ENCODE peak calls at places on chromosomes 3 and 15, in five cellular contexts. L is adrenal gland, K is sigmoid colon, G is uterus, H is gastrocnemius medialis. E is an unnamed sample.

GRCh38 chr3:142886938-142887337 is 1.9 kb downstream of the PCOLCE2 start:
- DNase-seq in L (no peak), K (no peak), G (no peak), H (no peak), E (no peak)

GRCh38 chr15:67911727-67912126 is 71.9 kb upstream of the RNU6-1 start:
- DNase-seq in L (no peak), K (no peak), G (no peak), H (no peak), E (no peak)

GRCh38 chr3:101179637-101180036 is 140.7 kb downstream of the IMPG2 start:
- DNase-seq in L (no peak), K (no peak), G (no peak), H (no peak), E (no peak)

GRCh38 chr15:57522148-57522547 is 69.6 kb upstream of the MYZAP start:
- DNase-seq in L (no peak), K (no peak), G (no peak), H (no peak), E (no peak)

GRCh38 chr15:56806147-56806536 is 72.8 kb upstream of the ZNF280D start:
- DNase-seq in L (no peak), K (no peak), G (no peak), H (no peak), E (no peak)

GRCh38 chr3:59256233-59256632 is 206.4 kb upstream of the CFAP20DC start:
- DNase-seq in L (no peak), K (no peak), G (no peak), H (no peak), E (no peak)

GRCh38 chr15:65096481-65097385 is 18.3 kb downstream of the UBAP1L start:
- DNase-seq in L (no peak), K (no peak), G (no peak), H (no peak), E (no peak)

GRCh38 chr15:56608140-56608778 is 125.0 kb downstream of the ZNF280D start:
- DNase-seq in L (no peak), K (no peak), G (no peak), H (no peak), E (no peak)

GRCh38 chr15:44102675-44103254 is 92.3 kb downstream of the FRMD5 start:
- DNase-seq in L (peak), K (no peak), G (no peak), H (no peak), E (peak)

GRCh38 chr3:69500604-69501003 is 114.7 kb upstream of the FRMD4B start:
- DNase-seq in L (peak), K (no peak), G (no peak), H (peak), E (peak)

GRCh38 chr3:79361748-79362378 is 405.9 kb downstream of the ROBO1 start:
- DNase-seq in L (no peak), K (no peak), G (no peak), H (no peak), E (no peak)

GRCh38 chr3:110436209-110436608 is 635.4 kb upstream of the NECTIN3 start:
- DNase-seq in L (no peak), K (no peak), G (no peak), H (no peak), E (no peak)

GRCh38 chr15:84598250-84598649 is 2.6 kb upstream of the ZSCAN2 start:
- DNase-seq in L (no peak), K (no peak), G (peak), H (no peak), E (no peak)

GRCh38 chr3:54951405-54951804 is 23.5 kb upstream of the LRTM1 start:
- DNase-seq in L (peak), K (peak), G (peak), H (peak), E (peak)

GRCh38 chr3:53217175-53217574 is 38.6 kb downstream of the TKT start:
- DNase-seq in L (no peak), K (no peak), G (no peak), H (no peak), E (no peak)

GRCh38 chr15:68054658-68055223 is 626 bp downstream of the PIAS1 start:
- DNase-seq in L (peak), K (peak), G (peak), H (peak), E (peak)

GRCh38 chr3:56314842-56315241 is 153.4 kb downstream of the ERC2 start:
- DNase-seq in L (no peak), K (no peak), G (no peak), H (no peak), E (no peak)

GRCh38 chr3:183478501-183478900 is 50.1 kb upstream of the MCF2L2 start:
- DNase-seq in L (no peak), K (no peak), G (no peak), H (no peak), E (no peak)

GRCh38 chr15:68464451-68465090 is 32.6 kb upstream of the ITGA11 start:
- DNase-seq in L (no peak), K (no peak), G (no peak), H (no peak), E (no peak)

GRCh38 chr3:112979244-112979832 is 4.4 kb upstream of the CD200R1 start:
- DNase-seq in L (no peak), K (no peak), G (no peak), H (no peak), E (no peak)

GRCh38 chr3:129599607-129600006 is 6.9 kb downstream of the PLXND1 start:
- DNase-seq in L (peak), K (peak), G (peak), H (no peak), E (no peak)

GRCh38 chr3:122793568-122794416 is at the start of gene HSPBAP1:
- DNase-seq in L (peak), K (peak), G (peak), H (peak), E (peak)

GRCh38 chr15:40510201-40510600 is 39.4 kb downstream of the CHST14 start:
- DNase-seq in L (no peak), K (no peak), G (no peak), H (no peak), E (no peak)
- TF ChIP-seq POLR2A in L (no peak), K (no peak), G (no peak), H (no peak), E (no peak)

DNA sequence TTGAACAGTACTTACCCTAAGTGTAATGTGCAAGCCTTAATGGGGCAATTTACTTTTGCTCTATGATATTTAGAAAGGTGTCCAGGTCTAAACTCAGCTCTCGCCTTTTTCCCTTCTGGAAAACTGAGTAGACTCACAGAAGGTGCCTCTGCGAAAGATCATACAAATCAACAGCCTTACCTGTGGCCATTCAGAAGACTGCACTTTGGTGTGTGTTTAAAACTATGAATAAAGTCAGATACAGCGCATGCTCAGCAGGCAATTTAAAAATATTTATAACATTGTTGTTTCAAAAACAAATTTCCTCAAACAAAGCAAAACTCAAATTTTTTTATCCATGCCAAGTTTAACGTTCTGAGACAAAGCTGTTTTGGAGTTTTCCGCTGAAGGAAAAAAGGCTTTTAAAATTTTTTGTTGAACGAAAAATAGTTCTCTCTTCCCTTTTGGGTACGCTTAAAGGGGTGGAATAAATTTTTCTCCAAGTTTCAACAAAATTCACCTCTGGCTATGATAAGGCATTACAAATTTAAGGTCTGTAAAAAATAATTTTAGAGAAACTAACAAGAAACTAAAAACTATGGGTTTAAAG is 156.3 kb downstream of the TIGIT start:
- DNase-seq in L (no peak), K (no peak), G (no peak), H (no peak), E (no peak)
- TF ChIP-seq POLR2A in L (no peak), K (no peak), G (no peak), H (no peak), E (no peak)

GRCh38 chr15:51333571-51333970 is 4.8 kb downstream of the CYP19A1 start:
- DNase-seq in L (no peak), K (no peak), G (no peak), H (no peak), E (no peak)

GRCh38 chr15:51335538-51335961 is 2.8 kb downstream of the CYP19A1 start:
- DNase-seq in L (no peak), K (no peak), G (no peak), H (no peak), E (no peak)

GRCh38 chr15:51332211-51333147 is 5.9 kb downstream of the CYP19A1 start:
- DNase-seq in L (no peak), K (no peak), G (no peak), H (no peak), E (no peak)

GRCh38 chr15:51335087-51335486 is 3.3 kb downstream of the CYP19A1 start:
- DNase-seq in L (no peak), K (no peak), G (no peak), H (no peak), E (no peak)

GRCh38 chr15:51334011-51334426 is 4.4 kb downstream of the CYP19A1 start:
- DNase-seq in L (no peak), K (no peak), G (no peak), H (no peak), E (no peak)
- TF ChIP-seq POLR2A in L (no peak), K (no peak), G (no peak), H (no peak), E (no peak)

GRCh38 chr3:42114130-42114529 is 23.0 kb downstream of the TRAK1 start:
- DNase-seq in L (no peak), K (no peak), G (no peak), H (no peak), E (no peak)
- TF ChIP-seq POLR2A in L (no peak), K (no peak), G (no peak), H (no peak), E (no peak)

DNA sequence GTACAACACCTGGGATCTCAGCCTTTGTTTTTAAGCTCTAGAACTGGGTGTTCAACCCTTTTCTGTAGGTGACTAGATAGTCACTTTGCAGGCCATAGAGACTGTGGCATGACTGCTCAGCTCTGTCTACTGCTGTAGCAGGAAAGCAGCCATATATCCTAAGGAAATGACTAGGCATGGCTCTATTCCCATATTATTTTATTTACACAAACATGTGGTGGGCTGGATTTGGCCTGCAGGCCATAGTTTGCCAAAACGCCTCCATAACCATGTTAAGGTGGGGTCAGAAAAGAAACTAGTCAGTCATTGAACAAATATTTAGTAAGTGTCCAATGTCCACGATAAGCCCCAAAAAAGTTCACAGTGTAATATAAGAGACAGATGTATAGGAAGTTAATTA is 452.6 kb downstream of the MCTP2 start:
- DNase-seq in L (no peak), K (no peak), G (no peak), H (no peak), E (no peak)
- TF ChIP-seq POLR2A in L (no peak), K (no peak), G (no peak), H (no peak), E (no peak)

DNA sequence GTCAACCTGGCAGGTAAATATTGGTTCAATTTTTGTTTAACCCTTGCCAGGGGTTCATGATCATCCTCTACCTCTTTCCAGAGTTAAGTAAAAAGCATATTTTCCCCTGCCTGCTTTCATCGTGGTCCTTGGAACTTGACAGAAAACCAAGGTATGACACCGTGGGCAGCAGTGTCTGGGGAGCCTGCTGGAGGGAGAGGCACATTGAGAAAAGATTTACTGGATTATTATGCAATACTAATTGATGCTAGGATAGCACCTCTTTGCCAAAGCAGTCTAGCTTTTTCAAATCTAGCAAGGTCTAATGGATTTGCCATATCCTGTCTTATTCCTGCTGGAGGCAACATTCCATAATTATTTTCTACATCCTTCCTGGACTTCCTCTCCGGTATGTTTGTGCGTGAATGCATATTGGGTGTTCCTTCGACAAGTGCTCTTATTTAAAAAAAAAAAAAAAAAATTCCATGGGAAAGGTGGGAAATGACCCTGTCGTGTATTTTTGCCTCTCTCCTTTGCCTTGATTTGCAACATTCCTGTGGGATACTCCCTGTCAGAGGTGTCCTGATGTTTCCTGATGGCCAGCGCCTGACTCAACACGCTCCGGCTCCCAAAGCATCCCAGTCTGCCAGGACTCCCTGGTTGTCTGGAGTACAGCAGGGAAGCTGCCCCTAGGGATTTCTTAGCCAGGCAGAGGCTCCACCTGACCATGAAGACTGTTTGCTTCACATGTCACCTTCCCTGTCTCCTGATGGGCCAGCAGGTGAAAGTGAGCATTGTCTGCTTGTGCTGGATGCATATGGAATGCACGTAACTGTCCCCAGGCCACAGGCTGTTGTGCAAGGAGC is 6.3 kb downstream of the BHLHE40 start:
- DNase-seq in L (peak), K (no peak), G (peak), H (peak), E (no peak)
- TF ChIP-seq POLR2A in L (no peak), K (no peak), G (no peak), H (peak), E (no peak)

DNA sequence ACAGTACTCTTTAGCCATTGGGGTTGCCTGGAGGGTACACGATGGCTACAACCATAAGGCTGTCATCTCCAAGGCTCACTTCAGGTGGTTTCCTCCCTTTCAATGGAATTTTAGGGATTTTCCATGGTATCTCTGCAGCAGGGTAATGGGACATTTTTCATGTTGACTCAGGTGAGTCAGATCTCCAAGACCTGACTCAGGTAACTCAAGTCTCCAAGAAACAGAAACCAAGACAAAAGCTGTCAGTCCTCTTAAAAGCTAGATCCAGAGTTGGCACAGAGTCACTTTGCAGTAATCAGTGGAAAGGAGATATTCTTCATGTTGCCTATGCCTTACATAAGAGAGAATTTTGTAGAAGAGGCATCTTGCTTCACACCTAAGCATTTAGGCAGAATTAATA is 375.8 kb upstream of the ARPP21 start:
- DNase-seq in L (no peak), K (no peak), G (no peak), H (no peak), E (no peak)
- TF ChIP-seq POLR2A in L (no peak), K (no peak), G (no peak), H (no peak), E (no peak)

GRCh38 chr15:94029495-94029894 is 201.9 kb upstream of the MCTP2 start:
- DNase-seq in L (no peak), K (no peak), G (no peak), H (no peak), E (no peak)
- TF ChIP-seq POLR2A in L (no peak), K (no peak), G (no peak), H (no peak), E (no peak)

DNA sequence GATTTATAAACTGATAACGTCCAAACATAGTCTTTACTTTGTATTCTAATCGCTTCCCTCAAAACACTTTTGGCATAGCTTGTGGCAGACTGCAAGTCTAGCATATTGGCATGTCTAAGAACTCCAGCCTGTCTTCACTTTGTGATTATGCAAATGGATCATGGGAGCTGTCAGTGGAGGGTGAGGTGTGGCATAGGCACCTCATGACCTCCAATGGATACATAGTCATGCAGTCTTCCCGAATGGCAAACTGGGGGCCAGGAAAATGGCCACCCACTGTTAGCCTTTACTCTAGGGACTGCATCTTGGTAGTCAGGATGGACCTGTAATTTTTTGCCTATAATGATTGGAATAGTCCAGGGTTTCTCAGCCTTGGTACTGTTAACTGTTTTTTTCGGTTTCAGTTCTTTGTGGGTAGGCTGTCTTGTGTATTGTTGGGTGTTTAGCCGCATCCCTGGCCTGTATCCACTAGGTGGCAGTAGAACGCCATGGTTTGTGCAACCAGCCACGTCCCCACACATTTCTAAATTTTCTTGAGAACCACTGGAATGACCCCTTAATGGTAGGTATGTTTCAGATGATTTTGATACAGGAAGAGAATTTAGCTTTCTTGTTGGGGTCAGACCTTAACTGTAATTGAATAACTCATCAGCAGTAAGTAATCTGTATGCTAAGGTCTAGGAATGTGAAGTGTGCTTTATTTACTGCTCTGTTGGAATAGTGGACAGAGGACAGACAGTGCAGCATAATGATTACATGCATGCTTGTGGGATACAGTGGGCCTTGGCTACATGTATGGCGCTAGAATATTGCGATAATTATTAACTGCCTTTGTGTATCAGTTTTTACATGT is 24.6 kb upstream of the GPR171 start:
- DNase-seq in L (peak), K (peak), G (peak), H (peak), E (peak)
- TF ChIP-seq POLR2A in L (no peak), K (no peak), G (no peak), H (no peak), E (no peak)

GRCh38 chr3:143974877-143975238 is 3.2 kb downstream of the DIPK2A start:
- DNase-seq in L (no peak), K (no peak), G (no peak), H (no peak), E (no peak)

GRCh38 chr3:143972495-143973351 is 1.1 kb downstream of the DIPK2A start:
- DNase-seq in L (peak), K (peak), G (peak), H (peak), E (peak)

GRCh38 chr3:143972155-143972494 is 502 bp downstream of the DIPK2A start:
- DNase-seq in L (no peak), K (no peak), G (no peak), H (no peak), E (peak)

GRCh38 chr3:143974181-143974876 is 2.7 kb downstream of the DIPK2A start:
- DNase-seq in L (no peak), K (no peak), G (no peak), H (no peak), E (no peak)

GRCh38 chr3:143973352-143974021 is 1.9 kb downstream of the DIPK2A start:
- DNase-seq in L (peak), K (no peak), G (no peak), H (no peak), E (peak)
- TF ChIP-seq POLR2A in L (peak), K (no peak), G (peak), H (no peak), E (no peak)

E was measured in tibial nerve.